ENCODE peak calls at places on chromosome 10, in four cellular contexts. U, Y, C and A are unnamed samples.

GRCh38 chr10:91220194-91220953 is at the start of gene PCGF5:
- DNase-seq in U (peak), C (peak), Y (peak), A (peak)

GRCh38 chr10:33136271-33136670 is 178.2 kb upstream of the ITGB1 start:
- DNase-seq in U (peak), Y (no peak), C (no peak), A (no peak)

GRCh38 chr10:24518981-24519597 is 204.6 kb downstream of the ARHGAP21 start:
- DNase-seq in C (peak), U (peak), Y (peak), A (peak)

GRCh38 chr10:112235920-112236319 is 47.3 kb upstream of the TECTB start:
- DNase-seq in U (no peak), C (no peak), Y (no peak), A (no peak)

GRCh38 chr10:106960812-106961211 is 203.7 kb downstream of the SORCS1 start:
- DNase-seq in C (peak), Y (no peak), U (no peak), A (no peak)

GRCh38 chr10:73576178-73576889 is 14.8 kb downstream of the USP54 start:
- DNase-seq in C (no peak), Y (no peak), U (peak), A (no peak)

GRCh38 chr10:110410329-110411046 is 87.2 kb upstream of the DUSP5 start:
- DNase-seq in Y (no peak), U (peak), C (no peak), A (no peak)

GRCh38 chr10:28728396-28728795 is 51.1 kb downstream of the BAMBI start:
- DNase-seq in C (no peak), Y (no peak), U (no peak), A (no peak)

GRCh38 chr10:86401588-86402282 is 35.1 kb upstream of the GRID1 start:
- DNase-seq in C (peak), Y (peak), U (peak), A (peak)

GRCh38 chr10:64867501-64867962 is 1346.3 kb downstream of the REEP3 start:
- DNase-seq in U (no peak), C (no peak), Y (no peak), A (no peak)

GRCh38 chr10:117543245-117543998 is 876 bp downstream of the EMX2 start:
- DNase-seq in C (peak), U (peak), Y (peak), A (no peak)

GRCh38 chr10:30538086-30538485 is 91.5 kb downstream of the LYZL2 start:
- DNase-seq in C (no peak), Y (no peak), U (peak), A (no peak)

GRCh38 chr10:22997102-22997501 is 69.2 kb downstream of the ARMC3 start:
- DNase-seq in C (peak), U (peak), Y (peak), A (no peak)

GRCh38 chr10:3406556-3406955 is 234.0 kb upstream of the PITRM1 start:
- DNase-seq in U (no peak), C (no peak), Y (no peak), A (no peak)

GRCh38 chr10:11113156-11113555 is 95.5 kb downstream of the CELF2 start:
- DNase-seq in C (no peak), Y (no peak), U (no peak), A (peak)

GRCh38 chr10:14389981-14390590 is 59.4 kb upstream of the FRMD4A start:
- DNase-seq in Y (no peak), U (no peak), C (no peak), A (no peak)

GRCh38 chr10:118033905-118034304 is 12.8 kb downstream of the RAB11FIP2 start:
- DNase-seq in Y (peak), U (no peak), C (no peak), A (no peak)

GRCh38 chr10:59234814-59235429 is 58.5 kb downstream of the PHYHIPL start:
- DNase-seq in C (peak), U (peak), Y (no peak), A (peak)

GRCh38 chr10:36888925-36889573 is 236.3 kb upstream of the ANKRD30A start:
- DNase-seq in C (peak), Y (peak), U (peak), A (peak)

GRCh38 chr10:121167534-121168243 is 316.5 kb downstream of the WDR11 start:
- DNase-seq in C (no peak), U (no peak), Y (no peak), A (no peak)

GRCh38 chr10:100192350-100192749 is 6.5 kb upstream of the ERLIN1 start:
- DNase-seq in U (no peak), Y (no peak), C (no peak), A (no peak)

GRCh38 chr10:94149702-94150101 is 156.0 kb downstream of the PLCE1 start:
- DNase-seq in U (no peak), C (no peak), Y (no peak), A (no peak)

GRCh38 chr10:17838080-17838634 is 29.0 kb downstream of the MRC1 start:
- DNase-seq in U (no peak), C (no peak), Y (peak), A (no peak)

GRCh38 chr10:116316533-116316932 is 7.7 kb upstream of the CCDC172 start:
- DNase-seq in C (no peak), U (no peak), Y (no peak), A (no peak)

GRCh38 chr10:62772186-62772950 is 32.2 kb upstream of the ADO start:
- DNase-seq in U (peak), Y (no peak), C (no peak), A (no peak)

GRCh38 chr10:3848768-3849643 is 64.0 kb upstream of the KLF6 start:
- DNase-seq in Y (no peak), C (no peak), U (peak), A (no peak)

GRCh38 chr10:58512470-58513188 is at the start of gene BICC1:
- DNase-seq in U (peak), Y (peak), C (peak), A (no peak)

GRCh38 chr10:71025535-71025934 is 137.2 kb upstream of the PCBD1 start:
- DNase-seq in C (peak), Y (no peak), U (no peak), A (no peak)
- TF ChIP-seq EZH2phosphoT487 in C (no peak), Y (no peak), U (no peak), A (no peak)

GRCh38 chr10:98528785-98529183 is 82.0 kb upstream of the HPS1 start:
- DNase-seq in U (peak), Y (no peak), C (no peak), A (no peak)
- TF ChIP-seq EZH2phosphoT487 in U (no peak), Y (no peak), C (no peak), A (no peak)

GRCh38 chr10:49608925-49609282 is 1.2 kb upstream of the SLC18A3 start:
- DNase-seq in U (no peak), Y (no peak), C (peak), A (no peak)
- TF ChIP-seq EZH2phosphoT487 in U (no peak), Y (no peak), C (no peak), A (no peak)

GRCh38 chr10:6185039-6185716 is 17.6 kb upstream of the PFKFB3 start:
- DNase-seq in Y (peak), C (no peak), U (no peak), A (no peak)
- TF ChIP-seq EZH2phosphoT487 in Y (no peak), C (no peak), U (no peak), A (no peak)

GRCh38 chr10:49751216-49751615 is 10.9 kb downstream of the OGDHL start:
- DNase-seq in U (no peak), C (no peak), Y (peak), A (no peak)
- TF ChIP-seq EZH2phosphoT487 in U (no peak), C (no peak), Y (no peak), A (no peak)

DNA sequence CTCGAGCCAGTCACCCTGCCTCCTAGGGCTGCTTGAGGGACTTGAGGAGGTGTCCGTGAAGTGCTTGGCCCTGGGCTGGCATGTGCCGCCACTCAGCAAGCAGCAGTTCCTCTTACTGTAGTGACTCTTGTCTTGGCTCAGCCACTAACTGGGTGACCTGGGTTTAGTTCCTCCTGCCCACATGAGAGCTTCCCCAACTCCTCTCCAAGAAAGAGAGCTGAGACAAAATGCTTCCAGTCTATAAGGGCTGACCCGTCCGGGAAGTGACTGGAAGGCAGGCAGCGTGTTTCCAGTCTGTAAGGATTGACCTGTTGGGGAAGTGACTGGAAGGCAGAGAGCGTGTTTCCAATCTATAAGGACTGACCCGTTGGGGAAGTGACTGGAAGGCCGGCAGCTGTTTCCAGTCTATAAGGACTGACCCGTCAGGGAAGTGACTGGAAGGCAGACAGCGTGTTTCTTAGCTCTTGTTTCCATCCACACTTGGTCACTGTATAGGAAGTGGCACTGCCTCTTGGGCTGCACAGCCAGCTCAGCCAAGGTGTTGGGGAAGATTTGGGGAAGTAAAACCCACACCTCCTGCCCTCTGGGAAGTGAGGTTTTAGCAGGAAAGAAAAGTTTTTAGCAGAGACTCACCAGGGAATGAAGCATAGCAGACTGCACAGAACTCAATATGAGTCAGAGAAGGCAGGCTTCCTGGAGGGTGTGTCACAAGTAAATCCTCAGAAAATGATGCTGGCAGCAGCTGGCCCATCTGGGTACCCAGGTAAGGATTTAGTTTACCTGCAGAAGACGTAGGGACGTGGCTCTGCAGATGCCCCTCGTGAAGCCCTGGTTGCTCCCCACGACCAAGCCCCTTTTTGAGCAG is 53.2 kb upstream of the PPIF start:
- DNase-seq in C (no peak), Y (no peak), U (peak), A (no peak)
- TF ChIP-seq EZH2phosphoT487 in C (no peak), Y (no peak), U (no peak), A (no peak)

GRCh38 chr10:102118867-102119266 is 1.3 kb downstream of the LDB1 start:
- DNase-seq in U (peak), C (peak), Y (no peak), A (peak)

GRCh38 chr10:102120987-102121738 is 995 bp upstream of the LDB1 start:
- DNase-seq in C (peak), U (peak), Y (peak), A (no peak)

GRCh38 chr10:102117391-102118159 is 2.6 kb downstream of the LDB1 start:
- DNase-seq in C (peak), U (peak), Y (peak), A (peak)

GRCh38 chr10:102120142-102120986 is at the start of gene LDB1:
- DNase-seq in C (peak), Y (peak), U (peak), A (peak)

GRCh38 chr10:102119417-102120141 is 589 bp downstream of the LDB1 start:
- DNase-seq in Y (peak), C (peak), U (peak), A (peak)
- TF ChIP-seq EZH2phosphoT487 in Y (no peak), C (no peak), U (no peak), A (no peak)

DNA sequence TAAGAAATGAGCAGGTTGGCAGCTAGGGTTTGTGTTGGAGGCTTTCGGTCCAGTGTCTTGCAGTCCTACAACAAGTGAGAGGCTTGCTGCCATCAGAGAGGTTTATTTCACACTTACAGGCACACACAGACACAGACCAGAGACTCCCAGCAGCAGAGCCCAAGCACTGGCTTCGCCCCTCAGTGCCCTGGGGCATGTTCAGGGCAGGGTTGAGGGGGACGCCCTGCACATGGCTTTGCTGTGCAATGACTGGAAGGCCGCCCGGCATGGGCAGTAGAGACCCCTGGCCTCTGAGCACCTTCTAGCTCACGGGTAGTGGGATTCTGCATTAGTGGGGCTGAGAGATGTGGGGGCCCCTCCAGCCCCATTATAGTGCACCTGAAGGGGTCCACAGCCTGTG is 3.8 kb downstream of the SPRN start:
- DNase-seq in Y (no peak), C (no peak), U (no peak), A (no peak)
- TF ChIP-seq EZH2phosphoT487 in Y (no peak), C (no peak), U (no peak), A (no peak)

GRCh38 chr10:77230194-77230593 is 407.4 kb downstream of the KCNMA1 start:
- DNase-seq in C (no peak), U (peak), Y (no peak), A (no peak)
- TF ChIP-seq EZH2phosphoT487 in C (no peak), U (no peak), Y (no peak), A (no peak)

GRCh38 chr10:122514045-122514840 is 46.3 kb upstream of the DMBT1 start:
- DNase-seq in Y (no peak), U (peak), C (no peak), A (no peak)
- TF ChIP-seq EZH2phosphoT487 in Y (no peak), U (no peak), C (no peak), A (no peak)